ENCODE peak calls at places on chromosomes 3 and 15, in four cellular contexts. J is cardiac fibroblast, P is fibroblast of villous mesenchyme, A is heart right ventricle. H is an unnamed sample.

GRCh38 chr3:196064006-196064405 is 17.9 kb downstream of the TFRC start:
- DNase-seq in A (no peak), P (no peak), J (no peak), H (no peak)

GRCh38 chr3:184154909-184155643 is at the start of gene DVL3:
- DNase-seq in P (peak; percentile 74), J (peak; percentile 74), A (peak; percentile 74), H (peak; percentile 41)

GRCh38 chr3:59605944-59606534 is 556.2 kb upstream of the CFAP20DC start:
- DNase-seq in P (no peak), A (no peak), J (no peak), H (no peak)

GRCh38 chr15:98120561-98120960 is 160.1 kb downstream of the ARRDC4 start:
- DNase-seq in P (peak; percentile 23), J (no peak), A (no peak), H (no peak)

GRCh38 chr3:170346481-170347125 is 10.9 kb upstream of the SKIL start:
- DNase-seq in A (no peak), P (no peak), J (no peak), H (no peak)

GRCh38 chr3:44862221-44862637 is 517 bp downstream of the TMEM42 start:
- DNase-seq in J (no peak), P (no peak), A (peak; percentile 6), H (no peak)

GRCh38 chr15:78149068-78149804 is at the start of gene IDH3A:
- DNase-seq in J (peak; percentile 98), A (peak; percentile 100), P (peak; percentile 96), H (peak; percentile 100)

GRCh38 chr3:43389388-43390254 is 103.3 kb downstream of the SNRK start:
- DNase-seq in P (peak; percentile 77), A (peak; percentile 69), J (peak; percentile 89), H (no peak)

GRCh38 chr15:42582569-42583235 is 7.3 kb downstream of the STARD9 start:
- DNase-seq in J (no peak), P (no peak), A (no peak), H (no peak)

GRCh38 chr3:115788921-115789470 is 165.7 kb downstream of the GAP43 start:
- DNase-seq in A (no peak), P (no peak), J (peak; percentile 71), H (no peak)

GRCh38 chr15:40358492-40359353 is 704 bp downstream of the DISP2 start:
- DNase-seq in J (no peak), A (no peak), P (no peak), H (peak; percentile 24)

GRCh38 chr3:71998995-71999673 is 214.2 kb upstream of the PROK2 start:
- DNase-seq in P (peak; percentile 58), A (no peak), J (peak; percentile 62), H (no peak)

GRCh38 chr3:33089515-33089914 is 7.4 kb downstream of the GLB1 start:
- DNase-seq in P (no peak), A (no peak), J (no peak), H (no peak)

GRCh38 chr3:42655331-42655888 is 1.9 kb downstream of the ZBTB47 start:
- DNase-seq in J (no peak), P (no peak), A (no peak), H (no peak)

GRCh38 chr3:25455316-25456232 is 27.5 kb downstream of the RARB start:
- DNase-seq in A (peak; percentile 40), P (peak; percentile 51), J (peak; percentile 48), H (no peak)

GRCh38 chr3:37519661-37520060 is 342.0 kb upstream of the CTDSPL start:
- DNase-seq in A (peak; percentile 29), J (no peak), P (no peak), H (no peak)

DNA sequence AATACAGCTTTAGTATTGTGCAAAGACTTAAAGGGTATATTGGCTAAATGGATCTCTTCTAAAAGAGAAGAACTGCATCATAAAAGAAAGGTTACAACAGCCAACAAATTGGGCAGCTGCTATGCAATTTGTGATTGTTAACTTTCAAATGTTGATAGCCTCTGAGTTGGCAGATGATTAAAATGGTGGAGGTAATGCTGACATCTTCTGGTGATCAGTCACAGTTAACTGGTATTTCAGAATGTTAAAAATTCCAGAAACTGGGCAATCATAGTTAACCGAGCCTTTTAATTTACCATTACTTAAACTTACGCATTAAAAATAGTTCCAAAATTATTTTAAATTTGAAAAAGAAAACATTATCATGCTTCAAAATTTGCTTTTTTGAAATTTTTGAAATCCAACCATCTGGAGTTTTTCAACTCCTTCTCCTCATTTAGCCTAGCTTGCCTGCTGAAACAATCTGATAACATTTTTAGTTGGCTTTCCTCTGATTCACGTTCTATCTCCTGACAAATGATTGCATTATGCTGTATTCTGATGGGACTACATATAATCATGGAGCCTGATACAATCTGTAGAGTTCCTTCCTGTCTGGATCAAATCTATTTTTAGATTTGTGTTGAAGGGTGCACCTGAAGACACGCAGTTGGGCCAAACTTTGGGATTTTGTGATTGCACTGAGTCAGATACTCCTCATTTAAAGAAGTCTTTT is 144.0 kb upstream of the PDZRN3 start:
- DNase-seq in P (no peak), A (no peak), J (no peak), H (no peak)
- TF ChIP-seq CTCF in P (no peak), A (no peak), J (no peak), H (no peak)

GRCh38 chr3:168060317-168060716 is 35.4 kb downstream of the GOLIM4 start:
- DNase-seq in J (no peak), P (no peak), A (no peak), H (no peak)

GRCh38 chr3:168063122-168063521 is 32.6 kb downstream of the GOLIM4 start:
- DNase-seq in J (no peak), P (no peak), A (no peak), H (no peak)

GRCh38 chr3:168058482-168058881 is 37.2 kb downstream of the GOLIM4 start:
- DNase-seq in A (no peak), J (no peak), P (no peak), H (no peak)

GRCh38 chr3:168062679-168063078 is 33.0 kb downstream of the GOLIM4 start:
- DNase-seq in J (no peak), P (no peak), A (no peak), H (no peak)

GRCh38 chr3:168061332-168061996 is 34.3 kb downstream of the GOLIM4 start:
- DNase-seq in P (no peak), A (no peak), J (no peak), H (no peak)
- TF ChIP-seq CTCF in P (peak; percentile 13), A (no peak), J (no peak), H (no peak)

GRCh38 chr3:122410639-122411038 is 5.2 kb downstream of the WDR5B start:
- DNase-seq in J (no peak), A (no peak), P (no peak), H (no peak)
- TF ChIP-seq CTCF in J (no peak), A (no peak), P (no peak), H (no peak)

DNA sequence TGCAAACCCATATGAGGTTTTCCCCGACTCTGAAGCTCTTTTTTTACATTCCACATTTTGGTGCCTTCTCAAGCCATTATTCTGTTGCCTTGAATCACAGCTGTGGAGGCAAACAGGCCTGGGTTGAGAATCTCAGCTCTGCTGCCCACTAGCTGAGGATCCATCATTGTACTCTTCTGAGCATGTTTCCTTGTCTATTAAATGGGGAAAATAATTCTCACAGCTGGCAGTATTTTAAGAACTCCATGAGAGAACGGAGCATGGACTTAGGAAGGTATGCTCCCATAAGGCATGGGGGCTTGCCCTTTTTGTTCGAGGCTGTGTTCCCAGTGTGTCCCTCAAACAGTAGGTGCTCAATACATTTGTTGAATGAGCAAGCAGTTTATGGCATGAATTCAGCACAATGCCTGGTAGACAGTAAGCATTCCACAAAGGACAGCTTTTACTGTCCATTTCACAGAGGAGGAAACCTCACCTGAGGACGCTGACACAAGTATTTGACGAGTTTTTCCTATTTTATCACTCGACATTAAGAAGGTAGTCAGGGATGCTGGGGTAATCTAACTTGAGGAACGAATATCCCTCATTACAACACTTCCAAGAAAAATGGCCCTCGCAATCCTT is 2.2 kb upstream of the PTPRG start:
- DNase-seq in A (no peak), J (peak; percentile 46), P (no peak), H (no peak)
- TF ChIP-seq CTCF in A (peak; percentile 7), J (peak; percentile 37), P (peak; percentile 37), H (peak; percentile 26)

GRCh38 chr15:34360298-34360697 is 6.7 kb downstream of the LPCAT4 start:
- DNase-seq in A (no peak), J (no peak), P (no peak), H (no peak)
- TF ChIP-seq CTCF in A (no peak), J (no peak), P (no peak), H (no peak)

DNA sequence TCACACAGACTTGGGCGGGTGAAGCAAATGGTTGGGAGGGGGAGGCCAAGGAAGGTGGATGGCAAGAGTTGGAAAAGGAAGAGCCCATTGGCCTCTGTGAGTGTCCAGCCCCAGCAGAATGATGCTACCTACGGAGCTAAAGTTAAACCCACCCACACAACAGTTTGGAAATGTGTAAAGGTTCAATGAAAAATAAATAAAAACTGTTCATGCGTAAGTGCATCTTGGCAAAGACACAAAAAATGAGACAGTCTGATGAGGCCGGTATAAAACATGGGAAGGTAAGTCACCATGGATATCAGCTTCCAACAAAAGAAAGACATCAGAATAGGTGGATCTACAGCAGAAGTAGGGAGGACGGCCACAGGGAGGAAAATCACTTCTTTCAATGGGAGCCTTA is 82.7 kb downstream of the TIGIT start:
- DNase-seq in J (no peak), A (no peak), P (no peak), H (no peak)
- TF ChIP-seq CTCF in J (no peak), A (no peak), P (no peak), H (no peak)

DNA sequence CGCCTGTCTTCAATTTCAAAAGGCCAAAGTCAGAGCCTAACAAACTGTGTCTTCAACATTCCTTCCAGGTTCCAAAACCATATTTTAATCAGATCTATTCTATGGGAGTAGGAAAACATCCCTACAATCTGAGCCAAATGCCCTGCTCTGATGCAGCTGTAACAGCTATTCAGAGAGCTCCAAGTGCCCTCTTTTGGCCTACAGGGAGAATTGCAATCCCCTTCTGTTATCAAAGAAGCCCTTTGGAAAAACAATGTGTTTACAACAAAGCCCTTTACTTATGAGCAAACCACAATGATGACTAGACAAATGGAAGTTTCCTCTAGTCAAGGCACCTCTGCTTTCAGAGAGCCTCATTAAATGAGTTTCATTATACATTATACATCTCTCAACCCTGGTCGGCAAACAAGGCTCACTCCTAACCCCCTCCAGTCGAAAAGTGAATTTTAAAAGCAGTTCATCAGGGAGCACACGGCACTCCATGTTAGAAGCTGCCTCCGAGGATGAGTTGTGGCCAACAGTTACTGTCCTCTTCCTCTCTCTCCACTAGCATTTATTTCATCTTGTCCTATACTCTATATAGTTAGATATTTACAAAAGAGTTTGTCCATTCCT is 42.6 kb upstream of the TMCO5A start:
- DNase-seq in P (peak; percentile 59), A (no peak), J (peak; percentile 72), H (no peak)
- TF ChIP-seq CTCF in P (peak; percentile 91), A (peak; percentile 64), J (peak; percentile 88), H (peak; percentile 86)

GRCh38 chr3:58210761-58211477 is at the start of gene DNASE1L3:
- DNase-seq in J (peak; percentile 70), A (no peak), P (peak; percentile 34), H (no peak)

GRCh38 chr3:58216496-58217197 is 5.9 kb upstream of the DNASE1L3 start:
- DNase-seq in J (no peak), P (no peak), A (no peak), H (no peak)

GRCh38 chr3:58217209-58217811 is 6.5 kb upstream of the DNASE1L3 start:
- DNase-seq in P (peak; percentile 65), A (peak; percentile 75), J (peak; percentile 73), H (peak; percentile 44)

GRCh38 chr3:58215317-58216025 is 4.7 kb upstream of the DNASE1L3 start:
- DNase-seq in A (no peak), J (no peak), P (no peak), H (no peak)

GRCh38 chr3:58214484-58215316 is 3.9 kb upstream of the DNASE1L3 start:
- DNase-seq in P (peak; percentile 30), A (no peak), J (no peak), H (no peak)
- TF ChIP-seq CTCF in P (no peak), A (no peak), J (no peak), H (no peak)

GRCh38 chr3:108202834-108203233 is 19.4 kb downstream of the IFT57 start:
- DNase-seq in P (no peak), A (no peak), J (no peak), H (no peak)
- TF ChIP-seq CTCF in P (no peak), A (no peak), J (no peak), H (no peak)